ENCODE peak calls at places on chromosomes 1 and 21, in six cellular contexts. One of them, this sample, is unnamed.
A peak's percentile ranks its signal among the peaks of the same experiment; 100 is the strongest.

GRCh38 chr1:243799908-243800307 is 50.1 kb downstream of the AKT3 start:
- DNase-seq in astrocyte: no peak
- DNase-seq in fibroblast of lung: no peak
- DNase-seq in right lobe of liver: no peak
- DNase-seq in HFF-Myc: no peak
- DNase-seq in GM12864: no peak
- DNase-seq in this sample: peak; percentile 52

GRCh38 chr1:50213505-50213904 is 104.8 kb downstream of the ELAVL4 start:
- DNase-seq in astrocyte: no peak
- DNase-seq in fibroblast of lung: no peak
- DNase-seq in right lobe of liver: no peak
- DNase-seq in HFF-Myc: no peak
- DNase-seq in GM12864: no peak
- DNase-seq in this sample: no peak

GRCh38 chr1:174982971-174983689 is 16.6 kb upstream of the CACYBP start:
- DNase-seq in astrocyte: no peak
- DNase-seq in fibroblast of lung: peak; percentile 22
- DNase-seq in right lobe of liver: no peak
- DNase-seq in HFF-Myc: no peak
- DNase-seq in GM12864: no peak
- DNase-seq in this sample: peak; percentile 74

GRCh38 chr1:218351617-218352438 is 6.7 kb downstream of the TGFB2 start:
- DNase-seq in astrocyte: peak; percentile 84
- DNase-seq in fibroblast of lung: peak; percentile 86
- DNase-seq in right lobe of liver: no peak
- DNase-seq in HFF-Myc: no peak
- DNase-seq in GM12864: no peak
- DNase-seq in this sample: peak; percentile 84

GRCh38 chr1:178294654-178295053 is 200.8 kb downstream of the RASAL2 start:
- DNase-seq in astrocyte: no peak
- DNase-seq in fibroblast of lung: no peak
- DNase-seq in right lobe of liver: no peak
- DNase-seq in HFF-Myc: no peak
- DNase-seq in GM12864: no peak
- DNase-seq in this sample: no peak

GRCh38 chr1:94081566-94082344 is 39.2 kb downstream of the ABCA4 start:
- DNase-seq in astrocyte: peak; percentile 65
- DNase-seq in fibroblast of lung: peak; percentile 67
- DNase-seq in right lobe of liver: no peak
- DNase-seq in HFF-Myc: no peak
- DNase-seq in GM12864: no peak
- DNase-seq in this sample: peak; percentile 71

GRCh38 chr1:111719561-111720239 is 19.5 kb downstream of the INKA2 start:
- DNase-seq in astrocyte: no peak
- DNase-seq in fibroblast of lung: no peak
- DNase-seq in right lobe of liver: no peak
- DNase-seq in HFF-Myc: no peak
- DNase-seq in GM12864: no peak
- DNase-seq in this sample: peak; percentile 68

GRCh38 chr1:58649555-58649954 is 50.3 kb downstream of the MYSM1 start:
- DNase-seq in astrocyte: no peak
- DNase-seq in fibroblast of lung: no peak
- DNase-seq in right lobe of liver: peak; percentile 21
- DNase-seq in HFF-Myc: no peak
- DNase-seq in GM12864: no peak
- DNase-seq in this sample: no peak

GRCh38 chr1:26259578-26259977 is 20.3 kb upstream of the SH3BGRL3 start:
- DNase-seq in astrocyte: no peak
- DNase-seq in fibroblast of lung: no peak
- DNase-seq in right lobe of liver: no peak
- DNase-seq in HFF-Myc: no peak
- DNase-seq in GM12864: no peak
- DNase-seq in this sample: no peak

GRCh38 chr1:55120538-55120937 is 81.2 kb downstream of the PCSK9 start:
- DNase-seq in astrocyte: no peak
- DNase-seq in fibroblast of lung: no peak
- DNase-seq in right lobe of liver: no peak
- DNase-seq in HFF-Myc: no peak
- DNase-seq in GM12864: no peak
- DNase-seq in this sample: no peak

GRCh38 chr1:45803299-45803780 is at the start of gene MAST2:
- DNase-seq in astrocyte: peak; percentile 69
- DNase-seq in fibroblast of lung: peak; percentile 87
- DNase-seq in right lobe of liver: peak; percentile 95
- DNase-seq in HFF-Myc: peak; percentile 33
- DNase-seq in GM12864: peak; percentile 41
- DNase-seq in this sample: peak; percentile 88

GRCh38 chr21:24445517-24445916 is 1161.8 kb downstream of the MRPL39 start:
- DNase-seq in astrocyte: no peak
- DNase-seq in fibroblast of lung: no peak
- DNase-seq in right lobe of liver: no peak
- DNase-seq in HFF-Myc: no peak
- DNase-seq in GM12864: no peak
- DNase-seq in this sample: no peak

GRCh38 chr1:156148236-156148635 is 5.1 kb upstream of the SEMA4A start:
- DNase-seq in astrocyte: no peak
- DNase-seq in fibroblast of lung: no peak
- DNase-seq in right lobe of liver: no peak
- DNase-seq in HFF-Myc: no peak
- DNase-seq in GM12864: no peak
- DNase-seq in this sample: no peak

GRCh38 chr21:23152130-23152529 is 2153.9 kb downstream of the NCAM2 start:
- DNase-seq in astrocyte: no peak
- DNase-seq in fibroblast of lung: no peak
- DNase-seq in right lobe of liver: no peak
- DNase-seq in HFF-Myc: no peak
- DNase-seq in GM12864: no peak
- DNase-seq in this sample: no peak

GRCh38 chr1:209493584-209493983 is 89.9 kb upstream of the CAMK1G start:
- DNase-seq in astrocyte: no peak
- DNase-seq in fibroblast of lung: no peak
- DNase-seq in right lobe of liver: no peak
- DNase-seq in HFF-Myc: no peak
- DNase-seq in GM12864: no peak
- DNase-seq in this sample: peak; percentile 11

GRCh38 chr1:77375990-77376389 is 94.2 kb downstream of the AK5 start:
- DNase-seq in astrocyte: no peak
- DNase-seq in fibroblast of lung: no peak
- DNase-seq in right lobe of liver: no peak
- DNase-seq in HFF-Myc: no peak
- DNase-seq in GM12864: no peak
- DNase-seq in this sample: no peak

GRCh38 chr1:51417496-51418383 is 87.4 kb upstream of the TTC39A start:
- DNase-seq in astrocyte: peak; percentile 61
- DNase-seq in fibroblast of lung: peak; percentile 71
- DNase-seq in right lobe of liver: no peak
- DNase-seq in HFF-Myc: no peak
- DNase-seq in GM12864: no peak
- DNase-seq in this sample: peak; percentile 71

GRCh38 chr21:17780539-17780938 is 38.6 kb downstream of the C21orf91 start:
- DNase-seq in astrocyte: peak; percentile 4
- DNase-seq in fibroblast of lung: peak; percentile 8
- DNase-seq in right lobe of liver: no peak
- DNase-seq in HFF-Myc: no peak
- DNase-seq in GM12864: peak; percentile 89
- DNase-seq in this sample: no peak

GRCh38 chr1:160377585-160378206 is 10.8 kb downstream of the NHLH1 start:
- DNase-seq in astrocyte: peak; percentile 54
- DNase-seq in fibroblast of lung: peak; percentile 68
- DNase-seq in right lobe of liver: no peak
- DNase-seq in HFF-Myc: no peak
- DNase-seq in GM12864: no peak
- DNase-seq in this sample: peak; percentile 74

GRCh38 chr1:241702436-241702835 is 50.4 kb downstream of the WDR64 start:
- DNase-seq in astrocyte: peak; percentile 18
- DNase-seq in fibroblast of lung: peak; percentile 38
- DNase-seq in right lobe of liver: no peak
- DNase-seq in HFF-Myc: no peak
- DNase-seq in GM12864: no peak
- DNase-seq in this sample: peak; percentile 70

GRCh38 chr21:42048870-42049577 is 22.1 kb upstream of the UMODL1 start:
- DNase-seq in astrocyte: no peak
- DNase-seq in fibroblast of lung: no peak
- DNase-seq in right lobe of liver: no peak
- DNase-seq in HFF-Myc: no peak
- DNase-seq in GM12864: no peak
- DNase-seq in this sample: no peak

GRCh38 chr21:42044871-42045495 is 26.1 kb upstream of the UMODL1 start:
- DNase-seq in astrocyte: no peak
- DNase-seq in fibroblast of lung: no peak
- DNase-seq in right lobe of liver: no peak
- DNase-seq in HFF-Myc: no peak
- DNase-seq in GM12864: no peak
- DNase-seq in this sample: no peak

GRCh38 chr21:42051788-42052187 is 19.3 kb upstream of the UMODL1 start:
- DNase-seq in astrocyte: peak; percentile 49
- DNase-seq in fibroblast of lung: peak; percentile 56
- DNase-seq in right lobe of liver: no peak
- DNase-seq in HFF-Myc: no peak
- DNase-seq in GM12864: no peak
- DNase-seq in this sample: peak; percentile 8

GRCh38 chr21:42047821-42048613 is 23.1 kb upstream of the UMODL1 start:
- DNase-seq in astrocyte: peak; percentile 100
- DNase-seq in fibroblast of lung: peak; percentile 100
- DNase-seq in right lobe of liver: no peak
- DNase-seq in HFF-Myc: peak; percentile 79
- DNase-seq in GM12864: no peak
- DNase-seq in this sample: peak; percentile 74

DNA sequence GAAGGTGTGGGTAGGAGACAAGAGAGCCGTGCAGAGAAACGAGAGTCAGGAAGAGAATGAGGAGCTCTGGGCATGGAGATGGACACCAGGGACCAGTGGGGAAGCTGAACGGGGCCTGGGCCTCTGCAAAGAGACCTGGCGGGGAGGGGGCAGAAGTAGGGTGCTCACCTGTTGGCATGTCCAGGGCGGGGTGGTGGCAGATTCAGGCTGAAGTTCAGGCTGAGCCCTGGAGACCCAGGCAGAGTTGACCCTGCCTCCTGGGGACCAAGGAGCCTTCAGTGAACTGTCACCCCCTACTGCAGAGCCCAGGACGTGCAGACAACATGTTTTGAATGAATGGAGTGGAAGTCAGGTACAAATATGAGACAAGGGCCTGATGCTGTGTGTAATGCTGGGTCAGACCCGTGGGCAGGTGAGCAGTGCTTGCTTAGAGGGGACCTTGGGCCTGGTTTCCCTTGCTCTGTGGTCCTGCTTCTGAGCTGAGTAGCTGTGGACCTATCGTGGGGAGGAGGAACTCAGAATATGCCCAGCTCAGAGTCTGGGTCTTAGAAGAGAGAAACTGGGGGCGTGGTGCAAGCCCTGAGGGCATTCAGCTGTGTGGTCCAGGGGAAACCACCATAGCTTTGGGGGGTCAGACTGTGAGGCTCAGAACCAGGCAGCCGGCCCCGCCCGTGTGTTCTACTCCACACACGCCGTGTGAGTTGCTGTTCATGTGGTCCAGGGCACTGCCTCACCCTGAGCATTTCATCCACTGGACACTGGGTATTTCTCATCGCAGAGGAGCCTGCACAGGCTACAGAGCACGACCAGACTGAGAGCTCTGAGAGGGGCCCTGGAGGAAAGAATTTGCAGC is 21.3 kb upstream of the UMODL1 start:
- DNase-seq in astrocyte: no peak
- DNase-seq in fibroblast of lung: no peak
- DNase-seq in right lobe of liver: no peak
- DNase-seq in HFF-Myc: no peak
- DNase-seq in GM12864: no peak
- DNase-seq in this sample: no peak
- TF ChIP-seq CTCF in astrocyte: no peak
- TF ChIP-seq CTCF in fibroblast of lung: no peak
- TF ChIP-seq CTCF in right lobe of liver: no peak
- TF ChIP-seq CTCF in HFF-Myc: no peak
- TF ChIP-seq CTCF in GM12864: no peak
- TF ChIP-seq CTCF in this sample: no peak

GRCh38 chr1:11907275-11908138 is 18.7 kb downstream of the KIAA2013 start:
- DNase-seq in astrocyte: peak; percentile 82
- DNase-seq in fibroblast of lung: peak; percentile 89
- DNase-seq in right lobe of liver: peak; percentile 88
- DNase-seq in HFF-Myc: peak; percentile 91
- DNase-seq in GM12864: peak; percentile 89
- DNase-seq in this sample: peak; percentile 97
- H3K4me3 ChIP-seq in astrocyte: no peak overlapping the region
- H3K4me3 ChIP-seq in fibroblast of lung: no peak overlapping the region
- H3K4me3 ChIP-seq in right lobe of liver: no peak overlapping the region
- H3K4me3 ChIP-seq in HFF-Myc: no peak overlapping the region
- H3K4me3 ChIP-seq in GM12864: no peak overlapping the region
- H3K4me3 ChIP-seq in this sample: no peak overlapping the region

DNA sequence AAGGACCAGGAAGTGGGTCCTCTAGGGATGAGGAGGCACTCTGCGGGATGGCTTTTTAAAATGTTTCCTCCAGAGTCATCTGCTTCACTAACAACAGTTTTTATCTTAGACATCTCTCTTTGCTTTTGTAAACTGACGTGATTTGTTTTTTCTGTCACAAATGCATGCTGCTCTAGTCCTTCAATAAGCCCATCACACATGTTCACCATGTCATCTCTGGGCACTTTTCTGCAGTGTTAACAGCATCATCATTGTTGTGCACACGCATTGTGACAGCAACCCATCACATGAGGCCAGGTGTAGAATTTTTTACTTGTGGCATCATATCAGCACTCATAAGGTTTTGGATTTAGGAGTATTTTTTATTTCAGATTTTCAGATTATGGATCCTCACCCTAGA is 12.5 kb downstream of the RGS2 start:
- DNase-seq in astrocyte: no peak
- DNase-seq in fibroblast of lung: no peak
- DNase-seq in right lobe of liver: no peak
- DNase-seq in HFF-Myc: no peak
- DNase-seq in GM12864: no peak
- DNase-seq in this sample: no peak
- TF ChIP-seq CTCF in astrocyte: no peak
- TF ChIP-seq CTCF in fibroblast of lung: no peak
- TF ChIP-seq CTCF in right lobe of liver: no peak
- TF ChIP-seq CTCF in HFF-Myc: no peak
- TF ChIP-seq CTCF in GM12864: no peak
- TF ChIP-seq CTCF in this sample: no peak

GRCh38 chr1:17119076-17119743 is at the start of gene PADI2:
- DNase-seq in astrocyte: no peak
- DNase-seq in fibroblast of lung: peak; percentile 47
- DNase-seq in right lobe of liver: peak; percentile 79
- DNase-seq in HFF-Myc: no peak
- DNase-seq in GM12864: no peak
- DNase-seq in this sample: peak; percentile 42
- H3K4me3 ChIP-seq in astrocyte: peak within 1 kb of the TSS; percentile 58
- H3K4me3 ChIP-seq in fibroblast of lung: peak within 1 kb of the TSS; percentile 14
- H3K4me3 ChIP-seq in right lobe of liver: peak within 1 kb of the TSS; percentile 4
- H3K4me3 ChIP-seq in HFF-Myc: peak within 1 kb of the TSS; percentile 32
- H3K4me3 ChIP-seq in GM12864: peak within 1 kb of the TSS; percentile 34
- H3K4me3 ChIP-seq in this sample: peak within 1 kb of the TSS; percentile 34